ENCODE peak calls at places on chromosomes 2 and 18, in five cellular contexts. T, A, G, E and K are unnamed samples.

GRCh38 chr18:78984941-78985784 is 5.5 kb downstream of the SALL3 start:
- DNase-seq in T (peak), A (no peak), G (no peak), E (no peak), K (peak)

GRCh38 chr2:71749671-71750101 is 296.3 kb downstream of the DYSF start:
- DNase-seq in T (no peak), A (peak), G (peak), E (no peak), K (no peak)

GRCh38 chr18:11387880-11388279 is 221.5 kb upstream of the SLC35G4 start:
- DNase-seq in T (peak), A (peak), G (peak), E (no peak), K (no peak)

GRCh38 chr2:220043155-220043992 is 415.9 kb downstream of the SLC4A3 start:
- DNase-seq in T (no peak), A (peak), G (peak), E (no peak), K (no peak)

GRCh38 chr2:35447210-35447609 is 908.4 kb upstream of the CRIM1 start:
- DNase-seq in T (no peak), A (peak), G (no peak), E (no peak), K (no peak)

GRCh38 chr2:234827096-234827860 is 124.5 kb upstream of the SH3BP4 start:
- DNase-seq in T (no peak), A (no peak), G (no peak), E (no peak), K (no peak)

GRCh38 chr2:108936868-108937265 is 52.2 kb downstream of the EDAR start:
- DNase-seq in T (no peak), A (no peak), G (no peak), E (no peak), K (no peak)

GRCh38 chr18:7741640-7742039 is 174.5 kb downstream of the PTPRM start:
- DNase-seq in T (no peak), A (no peak), G (no peak), E (no peak), K (no peak)

GRCh38 chr2:16248571-16249105 is 308.3 kb downstream of the MYCN start:
- DNase-seq in T (no peak), A (no peak), G (no peak), E (no peak), K (no peak)

GRCh38 chr2:40773291-40773690 is 321.4 kb upstream of the SLC8A1 start:
- DNase-seq in T (no peak), A (no peak), G (no peak), E (peak), K (no peak)

GRCh38 chr2:233413529-233414272 is 59.4 kb downstream of the DGKD start:
- DNase-seq in T (no peak), A (peak), G (peak), E (no peak), K (peak)

GRCh38 chr18:76502551-76502950 is 7.5 kb upstream of the ZNF516 start:
- DNase-seq in T (no peak), A (no peak), G (no peak), E (no peak), K (no peak)

GRCh38 chr2:192570786-192571185 is 376.1 kb upstream of the TMEFF2 start:
- DNase-seq in T (no peak), A (no peak), G (no peak), E (no peak), K (no peak)

GRCh38 chr2:63777816-63778215 is 63.9 kb upstream of the UGP2 start:
- DNase-seq in T (no peak), A (no peak), G (no peak), E (no peak), K (no peak)

GRCh38 chr2:215839816-215840215 is 173.5 kb downstream of the MREG start:
- DNase-seq in T (peak), A (no peak), G (no peak), E (no peak), K (no peak)

GRCh38 chr18:23452728-23453656 is at the start of gene RIOK3:
- DNase-seq in T (peak), A (peak), G (peak), E (peak), K (peak)

GRCh38 chr2:61928816-61929471 is 23.5 kb downstream of the COMMD1 start:
- DNase-seq in T (no peak), A (peak), G (peak), E (no peak), K (no peak)

GRCh38 chr2:190679813-190680591 is 31.1 kb downstream of the NAB1 start:
- DNase-seq in T (peak), A (peak), G (peak), E (no peak), K (peak)

GRCh38 chr2:2840681-2841300 is 509.7 kb upstream of the MYT1L start:
- DNase-seq in T (peak), A (no peak), G (no peak), E (no peak), K (no peak)

GRCh38 chr2:85761512-85761944 is 7.7 kb downstream of the ATOH8 start:
- DNase-seq in T (no peak), A (no peak), G (no peak), E (no peak), K (no peak)

GRCh38 chr2:170509460-170510193 is 205.5 kb upstream of the SP5 start:
- DNase-seq in T (no peak), A (no peak), G (no peak), E (no peak), K (no peak)

GRCh38 chr2:37500031-37500430 is 155.6 kb downstream of the QPCT start:
- DNase-seq in T (no peak), A (peak), G (peak), E (no peak), K (no peak)

GRCh38 chr18:31943895-31944816 is 1.2 kb upstream of the TRAPPC8 start:
- DNase-seq in T (no peak), A (no peak), G (no peak), E (no peak), K (no peak)

GRCh38 chr2:158755310-158755709 is 39.8 kb upstream of the DAPL1 start:
- DNase-seq in T (no peak), A (no peak), G (no peak), E (no peak), K (no peak)

GRCh38 chr2:147530033-147530432 is 314.8 kb upstream of the ACVR2A start:
- DNase-seq in T (no peak), A (no peak), G (no peak), E (no peak), K (no peak)

GRCh38 chr2:147524912-147525311 is 319.9 kb upstream of the ACVR2A start:
- DNase-seq in T (no peak), A (no peak), G (no peak), E (no peak), K (no peak)

GRCh38 chr2:147521936-147522335 is 322.9 kb upstream of the ACVR2A start:
- DNase-seq in T (no peak), A (no peak), G (no peak), E (no peak), K (no peak)

GRCh38 chr2:147523415-147523814 is 321.4 kb upstream of the ACVR2A start:
- DNase-seq in T (no peak), A (no peak), G (no peak), E (no peak), K (no peak)

DNA sequence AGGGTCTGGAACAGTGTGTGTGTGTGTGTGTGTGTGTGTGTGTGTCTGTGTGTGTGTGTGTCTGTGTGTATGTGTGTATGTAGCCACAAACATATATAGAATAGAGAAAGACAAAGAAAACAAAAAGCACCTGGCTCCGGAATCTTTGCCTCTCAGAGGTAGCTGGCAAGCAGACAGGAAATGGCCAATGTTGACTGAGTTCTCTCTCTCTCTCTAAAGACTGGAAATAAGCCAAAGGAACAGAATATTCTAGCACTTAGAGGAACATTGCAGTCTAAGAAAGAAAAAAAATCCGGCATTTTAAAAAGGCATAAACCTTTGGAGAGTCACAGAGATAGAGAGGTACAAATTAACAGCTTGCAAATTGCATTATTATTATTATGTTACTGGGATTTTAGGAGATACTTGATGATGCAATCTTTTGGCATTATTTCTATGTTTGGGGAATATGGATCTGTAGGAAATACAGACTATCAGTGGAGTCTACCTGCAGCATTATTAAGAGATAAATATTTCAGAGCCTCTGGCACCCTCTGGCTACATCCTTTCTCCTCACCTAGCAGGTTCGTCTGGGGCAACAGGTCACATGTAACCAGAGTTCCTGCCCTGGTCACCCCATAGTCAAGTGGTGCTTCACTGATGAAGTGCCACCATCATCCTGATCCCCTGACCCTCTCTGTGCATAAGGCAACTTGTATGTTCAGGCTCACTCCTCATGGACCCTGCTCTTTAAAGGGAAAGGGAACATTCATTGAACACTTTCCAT is 318.9 kb upstream of the ACVR2A start:
- DNase-seq in T (no peak), A (no peak), G (no peak), E (no peak), K (no peak)
- H4K91ac ChIP-seq in T (no peak), A (no peak), G (no peak), E (no peak), K (peak)

DNA sequence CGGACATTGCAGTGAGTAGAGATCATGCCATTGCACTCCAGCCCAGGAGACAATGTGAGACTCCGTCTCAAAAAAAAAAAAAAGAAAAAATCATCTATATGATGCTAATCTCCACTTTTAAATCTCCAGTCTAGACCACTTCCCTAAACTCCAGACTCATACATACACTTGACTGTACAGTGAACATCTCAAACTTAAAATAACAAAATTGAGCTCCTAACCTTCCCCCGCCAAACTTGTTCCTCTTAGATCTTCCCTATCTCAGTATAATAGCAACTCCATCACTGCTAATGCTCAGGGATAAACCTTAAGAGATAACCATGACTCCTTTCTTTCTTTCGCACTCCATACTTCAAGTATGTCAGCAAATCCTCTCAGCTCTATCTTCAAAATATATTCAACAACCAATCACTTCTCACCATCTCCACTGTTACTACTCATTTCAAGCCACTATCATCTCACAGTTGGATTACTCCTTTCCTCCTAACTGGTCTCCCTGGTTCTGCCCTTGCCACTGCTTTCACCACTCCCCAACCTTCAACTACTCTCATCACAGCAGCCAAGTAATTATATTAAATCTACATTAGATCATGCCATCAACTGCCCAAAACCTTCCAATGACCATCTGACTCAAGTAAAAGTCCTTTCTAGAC is 12.0 kb downstream of the MEMO1 start:
- DNase-seq in T (no peak), A (no peak), G (no peak), E (no peak), K (no peak)
- H4K91ac ChIP-seq in T (no peak), A (no peak), G (no peak), E (no peak), K (no peak)

DNA sequence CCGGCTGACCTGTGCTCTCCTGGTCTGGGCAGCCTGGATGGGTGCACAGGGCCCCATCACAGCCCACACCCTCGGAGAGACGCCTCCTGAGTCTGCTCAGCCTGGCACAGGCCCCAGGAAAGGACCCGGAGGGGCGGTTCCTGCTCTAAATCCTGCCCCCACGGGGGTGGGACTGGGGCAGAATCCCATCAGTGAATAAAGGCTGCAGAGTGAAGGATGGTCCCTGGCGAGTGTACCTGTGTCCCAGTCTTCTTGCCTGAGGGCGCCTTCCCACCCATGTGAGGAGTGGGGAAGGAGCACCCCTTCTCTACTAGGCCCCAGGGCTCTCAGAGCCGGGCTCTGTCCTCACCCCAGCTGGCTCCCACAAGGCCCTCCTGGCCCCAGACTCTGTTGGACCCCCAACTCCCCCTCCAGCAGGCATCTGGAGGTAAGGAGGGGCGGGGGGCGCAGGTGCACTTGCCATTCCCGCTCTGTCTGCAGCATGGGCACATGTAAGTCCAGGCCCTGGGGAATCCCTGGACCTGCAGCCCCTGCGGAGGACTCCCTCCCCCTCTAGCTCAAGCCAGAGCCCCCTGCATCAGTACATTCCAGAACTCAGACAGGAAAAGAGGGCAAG is 21.3 kb downstream of the GPC1 start:
- DNase-seq in T (no peak), A (no peak), G (no peak), E (no peak), K (no peak)
- H4K91ac ChIP-seq in T (no peak), A (no peak), G (no peak), E (no peak), K (no peak)

GRCh38 chr2:28351621-28352020 is 41.0 kb upstream of the FOSL2 start:
- DNase-seq in T (no peak), A (no peak), G (no peak), E (no peak), K (no peak)
- H4K91ac ChIP-seq in T (no peak), A (peak), G (no peak), E (no peak), K (no peak)

GRCh38 chr2:205681836-205682238 is 464 bp upstream of the NRP2 start:
- DNase-seq in T (peak), A (peak), G (no peak), E (no peak), K (no peak)
- H4K91ac ChIP-seq in T (no peak), A (peak), G (peak), E (no peak), K (peak)

DNA sequence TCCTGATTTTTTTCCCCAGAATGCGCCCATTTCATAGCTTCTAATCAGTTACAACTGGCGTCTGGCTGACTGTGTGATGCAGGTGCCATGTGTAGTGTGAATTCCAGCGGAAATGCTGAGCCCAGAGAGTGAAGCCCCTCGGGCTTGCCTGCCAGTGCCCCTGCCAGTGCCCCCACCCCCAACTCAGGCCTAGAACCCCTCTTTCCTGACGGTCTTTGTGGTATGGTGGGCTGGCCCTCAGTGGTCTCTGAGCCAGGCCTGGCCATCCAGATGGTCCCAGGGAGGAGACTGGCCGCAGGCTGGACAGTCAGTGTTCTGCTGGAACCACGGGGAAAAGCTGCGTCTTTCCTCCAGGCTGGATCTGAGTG is 3.1 kb downstream of the RAMP1 start:
- DNase-seq in T (no peak), A (no peak), G (no peak), E (no peak), K (no peak)
- H4K91ac ChIP-seq in T (no peak), A (no peak), G (no peak), E (no peak), K (no peak)

GRCh38 chr2:217979151-217979811 is 23.5 kb downstream of the TNS1 start:
- DNase-seq in T (no peak), A (peak), G (peak), E (no peak), K (no peak)
- H4K91ac ChIP-seq in T (no peak), A (peak), G (peak), E (no peak), K (peak)

DNA sequence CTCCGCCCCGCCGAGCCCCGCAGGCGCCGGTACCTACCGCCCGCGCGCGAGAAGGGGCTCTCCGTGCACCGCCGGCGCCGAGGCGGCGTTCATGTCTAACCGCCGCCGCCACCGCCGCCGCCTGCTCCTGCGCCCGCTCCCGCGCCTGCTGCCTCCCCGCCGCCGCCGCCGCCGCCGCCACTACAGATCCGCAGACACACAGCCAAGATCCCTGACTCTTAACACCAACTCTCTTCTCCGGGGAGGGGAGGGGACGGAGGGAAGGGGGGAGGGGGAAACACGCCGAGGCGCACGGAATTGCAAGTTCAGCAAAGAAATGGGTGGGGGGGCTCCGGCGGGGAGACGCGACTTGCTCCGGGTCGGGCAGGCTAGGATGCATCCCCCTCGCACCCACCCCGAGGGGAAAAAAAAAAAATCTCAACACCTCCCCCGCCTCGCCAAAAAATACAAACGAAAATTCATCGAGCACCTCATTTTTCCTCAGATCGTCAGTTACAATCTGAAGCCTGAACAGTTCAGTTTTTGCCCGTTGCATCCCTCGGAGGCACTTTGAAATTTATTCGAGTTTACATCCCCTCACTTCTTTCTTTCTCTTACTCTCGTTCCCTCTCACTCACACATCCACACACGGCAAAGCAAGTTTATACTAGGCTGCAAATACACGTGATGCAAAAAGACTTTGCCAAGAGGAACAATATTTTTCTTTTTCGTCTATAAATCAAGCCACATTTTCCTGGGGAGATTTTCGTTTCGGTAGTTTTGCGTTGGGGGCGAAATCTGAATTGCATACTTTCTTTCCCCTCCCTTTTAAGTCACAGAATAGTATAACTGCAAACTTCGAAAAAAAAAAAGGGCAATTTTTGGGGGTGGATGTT is at the start of gene TCF4:
- DNase-seq in T (peak), A (peak), G (peak), E (peak), K (no peak)
- H4K91ac ChIP-seq in T (no peak), A (peak), G (peak), E (no peak), K (peak)

DNA sequence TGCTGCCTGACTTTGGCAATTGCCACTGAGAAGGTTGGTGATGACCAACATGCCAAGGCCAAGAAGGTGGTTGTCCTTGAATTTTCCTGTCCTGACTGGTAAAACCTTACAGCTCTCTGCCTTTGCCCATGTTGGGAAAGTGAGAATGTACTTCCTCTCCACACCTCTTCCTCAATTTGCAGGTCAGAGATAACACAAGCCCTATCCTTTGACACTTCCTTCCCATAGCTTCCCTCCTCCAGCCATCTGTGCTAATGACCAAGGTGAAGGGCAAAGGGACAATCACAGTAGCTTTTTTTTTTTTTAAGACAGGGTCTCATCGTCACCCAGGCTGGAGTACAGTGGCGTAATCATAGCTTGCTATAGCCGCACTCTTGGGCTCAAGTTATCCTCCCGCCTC is 24.2 kb upstream of the STPG4 start:
- DNase-seq in T (no peak), A (no peak), G (no peak), E (no peak), K (no peak)
- H4K91ac ChIP-seq in T (no peak), A (no peak), G (no peak), E (no peak), K (no peak)